ENCODE peak calls at places on chromosomes 7 and 10, in six cellular contexts. One of them, this sample, is unnamed.

GRCh38 chr7:129317450-129317849 is 92.6 kb downstream of the AHCYL2 start:
- DNase-seq in progenitor cell of endocrine pancreas: no peak
- DNase-seq in hepatocyte: no peak
- DNase-seq in GM20000: no peak
- DNase-seq in fibroblast of the aortic adventitia: no peak
- DNase-seq in IMR-90: no peak
- DNase-seq in this sample: no peak

GRCh38 chr10:114266521-114266920 is 27.5 kb downstream of the VWA2 start:
- DNase-seq in hepatocyte: peak
- DNase-seq in fibroblast of the aortic adventitia: peak
- DNase-seq in IMR-90: peak
- DNase-seq in GM20000: no peak
- DNase-seq in progenitor cell of endocrine pancreas: no peak
- DNase-seq in this sample: no peak

GRCh38 chr10:117363027-117363426 is 12.2 kb downstream of the PDZD8 start:
- DNase-seq in GM20000: no peak
- DNase-seq in IMR-90: peak
- DNase-seq in fibroblast of the aortic adventitia: no peak
- DNase-seq in progenitor cell of endocrine pancreas: no peak
- DNase-seq in hepatocyte: no peak
- DNase-seq in this sample: no peak

GRCh38 chr10:33609546-33609945 is 275.1 kb upstream of the NRP1 start:
- DNase-seq in fibroblast of the aortic adventitia: no peak
- DNase-seq in progenitor cell of endocrine pancreas: no peak
- DNase-seq in IMR-90: no peak
- DNase-seq in hepatocyte: peak
- DNase-seq in GM20000: no peak
- DNase-seq in this sample: no peak

GRCh38 chr10:13862541-13863233 is 275.9 kb downstream of the PRPF18 start:
- DNase-seq in IMR-90: no peak
- DNase-seq in hepatocyte: no peak
- DNase-seq in GM20000: no peak
- DNase-seq in progenitor cell of endocrine pancreas: no peak
- DNase-seq in fibroblast of the aortic adventitia: peak
- DNase-seq in this sample: no peak

GRCh38 chr7:156232931-156233705 is 407.5 kb upstream of the RNF32 start:
- DNase-seq in hepatocyte: no peak
- DNase-seq in fibroblast of the aortic adventitia: no peak
- DNase-seq in progenitor cell of endocrine pancreas: no peak
- DNase-seq in IMR-90: no peak
- DNase-seq in GM20000: no peak
- DNase-seq in this sample: no peak

GRCh38 chr7:23272275-23272674 is 25.7 kb downstream of the GPNMB start:
- DNase-seq in fibroblast of the aortic adventitia: no peak
- DNase-seq in IMR-90: no peak
- DNase-seq in hepatocyte: no peak
- DNase-seq in GM20000: no peak
- DNase-seq in progenitor cell of endocrine pancreas: no peak
- DNase-seq in this sample: no peak

GRCh38 chr7:110604885-110605284 is 486.0 kb upstream of the LRRN3 start:
- DNase-seq in GM20000: no peak
- DNase-seq in IMR-90: no peak
- DNase-seq in hepatocyte: no peak
- DNase-seq in fibroblast of the aortic adventitia: no peak
- DNase-seq in progenitor cell of endocrine pancreas: no peak
- DNase-seq in this sample: no peak

GRCh38 chr10:86366902-86367338 is 325 bp upstream of the GRID1 start:
- DNase-seq in hepatocyte: no peak
- DNase-seq in progenitor cell of endocrine pancreas: no peak
- DNase-seq in GM20000: no peak
- DNase-seq in fibroblast of the aortic adventitia: no peak
- DNase-seq in IMR-90: no peak
- DNase-seq in this sample: no peak

GRCh38 chr10:99522078-99522479 is 10.7 kb upstream of the NKX2-3 start:
- DNase-seq in IMR-90: no peak
- DNase-seq in fibroblast of the aortic adventitia: no peak
- DNase-seq in GM20000: no peak
- DNase-seq in hepatocyte: no peak
- DNase-seq in progenitor cell of endocrine pancreas: peak
- DNase-seq in this sample: no peak

GRCh38 chr7:141301544-141301943 is 227.7 kb downstream of the TMEM178B start:
- DNase-seq in GM20000: no peak
- DNase-seq in fibroblast of the aortic adventitia: no peak
- DNase-seq in IMR-90: no peak
- DNase-seq in hepatocyte: no peak
- DNase-seq in progenitor cell of endocrine pancreas: no peak
- DNase-seq in this sample: no peak

GRCh38 chr10:110056822-110057221 is 49.0 kb downstream of the ADD3 start:
- DNase-seq in hepatocyte: no peak
- DNase-seq in fibroblast of the aortic adventitia: peak
- DNase-seq in IMR-90: peak
- DNase-seq in GM20000: no peak
- DNase-seq in progenitor cell of endocrine pancreas: no peak
- DNase-seq in this sample: no peak

GRCh38 chr7:141361479-141361878 is 189.7 kb upstream of the AGK start:
- DNase-seq in hepatocyte: no peak
- DNase-seq in GM20000: no peak
- DNase-seq in IMR-90: no peak
- DNase-seq in progenitor cell of endocrine pancreas: no peak
- DNase-seq in fibroblast of the aortic adventitia: no peak
- DNase-seq in this sample: no peak

GRCh38 chr10:13589316-13589715 is 2.6 kb downstream of the PRPF18 start:
- DNase-seq in hepatocyte: no peak
- DNase-seq in IMR-90: no peak
- DNase-seq in fibroblast of the aortic adventitia: no peak
- DNase-seq in progenitor cell of endocrine pancreas: no peak
- DNase-seq in GM20000: no peak
- DNase-seq in this sample: no peak

GRCh38 chr7:95798401-95798930 is 26.1 kb downstream of the DYNC1I1 start:
- DNase-seq in IMR-90: no peak
- DNase-seq in progenitor cell of endocrine pancreas: no peak
- DNase-seq in hepatocyte: no peak
- DNase-seq in GM20000: no peak
- DNase-seq in fibroblast of the aortic adventitia: no peak
- DNase-seq in this sample: no peak

GRCh38 chr7:51029131-51029530 is 246.4 kb upstream of the GRB10 start:
- DNase-seq in fibroblast of the aortic adventitia: no peak
- DNase-seq in GM20000: no peak
- DNase-seq in IMR-90: no peak
- DNase-seq in progenitor cell of endocrine pancreas: no peak
- DNase-seq in hepatocyte: no peak
- DNase-seq in this sample: no peak

GRCh38 chr7:90595801-90596683 is at the start of gene CDK14:
- DNase-seq in fibroblast of the aortic adventitia: peak
- DNase-seq in GM20000: peak
- DNase-seq in hepatocyte: peak
- DNase-seq in IMR-90: peak
- DNase-seq in progenitor cell of endocrine pancreas: peak
- DNase-seq in this sample: peak
- TF ChIP-seq CTCF in fibroblast of the aortic adventitia: peak
- TF ChIP-seq CTCF in GM20000: peak
- TF ChIP-seq CTCF in hepatocyte: peak
- TF ChIP-seq CTCF in IMR-90: peak
- TF ChIP-seq CTCF in progenitor cell of endocrine pancreas: peak
- TF ChIP-seq CTCF in this sample: peak

GRCh38 chr7:77441046-77441445 is 24.9 kb upstream of the GSAP start:
- DNase-seq in progenitor cell of endocrine pancreas: no peak
- DNase-seq in IMR-90: no peak
- DNase-seq in hepatocyte: no peak
- DNase-seq in fibroblast of the aortic adventitia: no peak
- DNase-seq in GM20000: no peak
- DNase-seq in this sample: no peak
- TF ChIP-seq CTCF in progenitor cell of endocrine pancreas: no peak
- TF ChIP-seq CTCF in IMR-90: no peak
- TF ChIP-seq CTCF in hepatocyte: no peak
- TF ChIP-seq CTCF in fibroblast of the aortic adventitia: no peak
- TF ChIP-seq CTCF in GM20000: no peak
- TF ChIP-seq CTCF in this sample: no peak

GRCh38 chr10:22320591-22321155 is at the start of gene BMI1:
- DNase-seq in GM20000: peak
- DNase-seq in progenitor cell of endocrine pancreas: peak
- DNase-seq in IMR-90: peak
- DNase-seq in fibroblast of the aortic adventitia: peak
- DNase-seq in hepatocyte: peak
- DNase-seq in this sample: peak
- TF ChIP-seq CTCF in GM20000: no peak
- TF ChIP-seq CTCF in progenitor cell of endocrine pancreas: no peak
- TF ChIP-seq CTCF in IMR-90: no peak
- TF ChIP-seq CTCF in fibroblast of the aortic adventitia: no peak
- TF ChIP-seq CTCF in hepatocyte: no peak
- TF ChIP-seq CTCF in this sample: no peak

GRCh38 chr10:35598379-35598778 is 6.8 kb upstream of the GJD4 start:
- DNase-seq in fibroblast of the aortic adventitia: no peak
- DNase-seq in hepatocyte: peak
- DNase-seq in progenitor cell of endocrine pancreas: no peak
- DNase-seq in GM20000: no peak
- DNase-seq in IMR-90: no peak
- DNase-seq in this sample: no peak
- TF ChIP-seq CTCF in fibroblast of the aortic adventitia: peak
- TF ChIP-seq CTCF in hepatocyte: peak
- TF ChIP-seq CTCF in progenitor cell of endocrine pancreas: peak
- TF ChIP-seq CTCF in GM20000: no peak
- TF ChIP-seq CTCF in IMR-90: peak
- TF ChIP-seq CTCF in this sample: no peak

GRCh38 chr7:30772984-30773383 is 1.8 kb downstream of the MINDY4 start:
- DNase-seq in GM20000: no peak
- DNase-seq in fibroblast of the aortic adventitia: no peak
- DNase-seq in IMR-90: no peak
- DNase-seq in hepatocyte: no peak
- DNase-seq in progenitor cell of endocrine pancreas: no peak
- DNase-seq in this sample: no peak

GRCh38 chr7:30775992-30776391 is 4.8 kb downstream of the MINDY4 start:
- DNase-seq in fibroblast of the aortic adventitia: no peak
- DNase-seq in progenitor cell of endocrine pancreas: no peak
- DNase-seq in hepatocyte: no peak
- DNase-seq in IMR-90: no peak
- DNase-seq in GM20000: no peak
- DNase-seq in this sample: no peak

GRCh38 chr7:30776971-30777370 is 5.8 kb downstream of the MINDY4 start:
- DNase-seq in fibroblast of the aortic adventitia: no peak
- DNase-seq in hepatocyte: no peak
- DNase-seq in GM20000: no peak
- DNase-seq in IMR-90: no peak
- DNase-seq in progenitor cell of endocrine pancreas: no peak
- DNase-seq in this sample: no peak

GRCh38 chr7:30771859-30772429 is 727 bp downstream of the MINDY4 start:
- DNase-seq in hepatocyte: no peak
- DNase-seq in fibroblast of the aortic adventitia: no peak
- DNase-seq in IMR-90: no peak
- DNase-seq in progenitor cell of endocrine pancreas: no peak
- DNase-seq in GM20000: peak
- DNase-seq in this sample: peak

DNA sequence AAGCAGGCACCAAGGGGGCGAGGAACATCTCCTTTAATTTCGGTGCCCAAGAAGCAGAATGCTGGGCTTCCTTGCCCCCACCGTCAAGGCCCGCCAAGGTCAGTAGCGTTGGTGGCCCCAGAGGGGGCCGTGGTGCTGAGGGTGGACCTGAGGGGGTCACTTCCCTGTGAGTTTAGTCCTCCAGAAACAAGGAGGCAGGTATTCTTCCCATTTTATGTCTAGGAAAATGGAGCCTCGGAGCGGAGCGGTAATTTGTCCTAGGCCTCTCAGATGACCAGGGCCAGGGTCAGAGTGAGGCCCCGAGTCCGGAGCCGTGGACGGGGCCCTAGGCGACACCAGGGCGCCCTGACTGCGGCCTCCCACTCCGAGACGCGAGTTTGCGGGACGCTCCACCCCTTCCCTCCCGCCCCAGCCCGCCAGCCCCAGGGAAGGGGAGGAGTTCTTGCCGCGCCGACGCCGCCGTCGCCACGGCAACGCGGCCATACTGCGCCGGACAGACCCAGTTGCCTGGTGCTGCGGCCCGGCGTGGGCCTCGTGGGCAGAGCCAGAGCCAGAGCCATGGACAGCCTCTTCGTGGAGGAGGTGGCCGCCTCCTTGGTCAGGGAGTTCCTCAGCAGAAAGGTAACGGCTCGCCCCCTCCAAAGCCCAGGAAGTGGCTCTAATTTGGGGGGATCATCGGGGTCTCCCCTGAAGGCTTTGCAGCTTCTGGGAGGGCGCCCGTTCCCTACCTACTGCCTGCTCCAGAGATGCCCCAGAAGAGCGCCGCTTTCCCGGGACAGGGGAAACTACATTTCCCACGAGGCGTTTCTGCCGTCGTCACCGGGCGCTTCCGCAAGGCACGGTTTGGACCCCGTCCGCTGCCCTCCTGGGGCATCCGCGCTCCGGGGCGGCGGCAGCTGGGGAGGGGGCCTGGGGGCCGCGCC is at the start of gene MINDY4:
- DNase-seq in fibroblast of the aortic adventitia: peak
- DNase-seq in GM20000: peak
- DNase-seq in hepatocyte: peak
- DNase-seq in progenitor cell of endocrine pancreas: peak
- DNase-seq in IMR-90: peak
- DNase-seq in this sample: peak
- TF ChIP-seq CTCF in fibroblast of the aortic adventitia: peak
- TF ChIP-seq CTCF in GM20000: no peak
- TF ChIP-seq CTCF in hepatocyte: peak
- TF ChIP-seq CTCF in progenitor cell of endocrine pancreas: no peak
- TF ChIP-seq CTCF in IMR-90: no peak
- TF ChIP-seq CTCF in this sample: no peak

GRCh38 chr10:78462221-78462620 is 428.6 kb downstream of the RPS24 start:
- DNase-seq in IMR-90: no peak
- DNase-seq in GM20000: no peak
- DNase-seq in fibroblast of the aortic adventitia: no peak
- DNase-seq in hepatocyte: no peak
- DNase-seq in progenitor cell of endocrine pancreas: no peak
- DNase-seq in this sample: no peak
- TF ChIP-seq CTCF in IMR-90: no peak
- TF ChIP-seq CTCF in GM20000: no peak
- TF ChIP-seq CTCF in fibroblast of the aortic adventitia: no peak
- TF ChIP-seq CTCF in hepatocyte: no peak
- TF ChIP-seq CTCF in progenitor cell of endocrine pancreas: no peak
- TF ChIP-seq CTCF in this sample: no peak

This sample was measured in GM13976.